ENCODE peak calls at places on chromosomes 11 and 22, in six cellular contexts. K is SK-N-SH, I is esophagus muscularis mucosa, M is ovary, W is tibial nerve, H is K562. V is an unnamed sample.
A peak's percentile ranks its signal among the peaks of the same experiment; 100 is the strongest.

GRCh38 chr22:25006354-25006753 is 53.8 kb downstream of the KIAA1671 start:
- DNase-seq in K (no peak), I (no peak), M (no peak), W (no peak), H (no peak), V (no peak)

GRCh38 chr22:50673231-50674126 is 856 bp downstream of the SHANK3 start:
- DNase-seq in K (peak; percentile 62), I (peak; percentile 80), M (no peak), W (no peak), H (peak; percentile 24), V (no peak)

GRCh38 chr22:48750282-48750681 is 1077.4 kb downstream of the BRD1 start:
- DNase-seq in K (no peak), I (peak; percentile 50), M (no peak), W (no peak), H (no peak), V (no peak)

GRCh38 chr11:103091441-103091809 is 535 bp downstream of the DCUN1D5 start:
- DNase-seq in K (peak; percentile 61), I (no peak), M (peak; percentile 51), W (no peak), H (no peak), V (peak; percentile 87)

GRCh38 chr11:15053201-15053685 is 20.1 kb upstream of the CALCB start:
- DNase-seq in K (no peak), I (no peak), M (no peak), W (no peak), H (no peak), V (no peak)

GRCh38 chr22:17980638-17981051 is 43.7 kb downstream of the MICAL3 start:
- DNase-seq in K (peak; percentile 63), I (no peak), M (no peak), W (peak; percentile 20), H (peak; percentile 90), V (peak; percentile 27)

GRCh38 chr11:71500601-71501021 is 26.5 kb upstream of the KRTAP5-7 start:
- DNase-seq in K (peak; percentile 77), I (no peak), M (no peak), W (no peak), H (no peak), V (no peak)

GRCh38 chr11:2348986-2349385 is 28.1 kb upstream of the CD81 start:
- DNase-seq in K (no peak), I (no peak), M (no peak), W (no peak), H (no peak), V (no peak)

GRCh38 chr22:29079218-29079901 is 6.5 kb downstream of the KREMEN1 start:
- DNase-seq in K (no peak), I (no peak), M (no peak), W (no peak), H (no peak), V (no peak)

GRCh38 chr22:42912049-42912448 is 55.0 kb upstream of the ARFGAP3 start:
- DNase-seq in K (no peak), I (no peak), M (no peak), W (no peak), H (no peak), V (no peak)

GRCh38 chr22:35072939-35073338 is 7.0 kb downstream of the ISX start:
- DNase-seq in K (no peak), I (no peak), M (no peak), W (no peak), H (no peak), V (no peak)

GRCh38 chr11:2272946-2273280 is 2.5 kb upstream of the ASCL2 start:
- DNase-seq in K (no peak), I (peak; percentile 85), M (peak; percentile 13), W (no peak), H (no peak), V (no peak)

GRCh38 chr11:64836448-64837072 is 7.9 kb downstream of the CDC42BPG start:
- DNase-seq in K (no peak), I (no peak), M (no peak), W (no peak), H (no peak), V (peak; percentile 71)

GRCh38 chr11:119591836-119592310 is 137.1 kb downstream of the NECTIN1 start:
- DNase-seq in K (no peak), I (no peak), M (no peak), W (no peak), H (no peak), V (no peak)

GRCh38 chr22:33747576-33748180 is 172.6 kb downstream of the LARGE1 start:
- DNase-seq in K (peak; percentile 18), I (no peak), M (no peak), W (no peak), H (no peak), V (no peak)

GRCh38 chr22:28736296-28737155 is 5.1 kb downstream of the CHEK2 start:
- DNase-seq in K (no peak), I (no peak), M (no peak), W (no peak), H (no peak), V (no peak)

GRCh38 chr11:16881074-16881709 is 133.0 kb downstream of the PLEKHA7 start:
- DNase-seq in K (no peak), I (no peak), M (peak; percentile 78), W (no peak), H (peak; percentile 35), V (peak; percentile 84)

GRCh38 chr22:45537734-45538181 is 35.1 kb downstream of the FBLN1 start:
- DNase-seq in K (peak; percentile 66), I (no peak), M (peak; percentile 72), W (peak; percentile 38), H (no peak), V (no peak)

GRCh38 chr11:7208391-7208790 is 43.3 kb upstream of the SYT9 start:
- DNase-seq in K (no peak), I (no peak), M (no peak), W (no peak), H (no peak), V (no peak)

GRCh38 chr11:72844356-72844755 is 30.1 kb downstream of the ATG16L2 start:
- DNase-seq in K (no peak), I (no peak), M (no peak), W (no peak), H (no peak), V (no peak)

GRCh38 chr11:108235633-108236032 is 12.8 kb downstream of the ATM start:
- DNase-seq in K (no peak), I (no peak), M (no peak), W (no peak), H (no peak), V (no peak)

GRCh38 chr11:32500001-32500400 is 64.7 kb upstream of the WT1 start:
- DNase-seq in K (no peak), I (no peak), M (peak; percentile 85), W (no peak), H (no peak), V (no peak)

GRCh38 chr22:46833228-46833627 is 70.8 kb downstream of the TBC1D22A start:
- DNase-seq in K (no peak), I (no peak), M (no peak), W (no peak), H (no peak), V (no peak)

DNA sequence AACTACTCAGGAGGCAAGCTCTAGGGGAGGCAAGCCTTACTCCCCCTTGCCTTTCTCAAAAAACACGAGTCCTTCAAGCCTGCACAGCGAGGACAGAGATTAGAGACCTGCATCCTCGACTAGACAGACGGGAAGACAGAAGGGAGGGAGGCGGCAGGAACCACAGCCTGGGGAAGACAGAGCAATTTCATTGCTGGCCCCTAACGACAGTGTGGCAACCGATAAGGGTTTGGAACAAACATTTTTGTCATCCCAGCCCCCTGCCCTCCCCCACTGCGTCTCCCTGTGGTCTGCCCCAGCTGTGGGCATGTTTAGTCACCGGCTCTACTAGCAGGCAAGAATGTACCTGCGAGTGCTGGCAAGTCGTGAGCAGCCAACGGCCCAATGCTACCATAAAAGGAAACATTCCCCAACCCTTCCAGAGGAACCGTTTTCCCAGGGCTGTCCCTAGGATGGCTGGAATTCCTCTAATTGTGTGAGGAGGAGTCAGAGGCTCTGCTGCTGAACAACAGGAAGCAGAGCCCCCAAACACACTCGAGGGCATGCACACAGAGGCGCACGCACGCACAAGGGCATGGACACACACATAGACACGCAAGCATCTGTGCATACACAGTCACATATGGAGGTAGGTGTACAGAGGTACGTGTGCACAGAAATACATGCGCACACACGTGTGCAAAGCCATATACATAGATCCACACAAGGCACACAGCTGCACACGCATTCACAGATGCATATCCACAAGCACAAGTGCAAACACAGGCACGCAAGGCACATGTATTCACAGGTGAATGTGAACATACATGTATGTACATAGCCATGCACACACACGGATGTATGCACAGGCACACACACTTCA is 58.3 kb downstream of the MYH9 start:
- DNase-seq in K (peak; percentile 58), I (no peak), M (peak; percentile 73), W (no peak), H (peak; percentile 56), V (no peak)
- TF ChIP-seq EP300 in K (no peak), I (peak; percentile 76), M (peak; percentile 37), W (peak; percentile 51), H (no peak), V (no peak)

DNA sequence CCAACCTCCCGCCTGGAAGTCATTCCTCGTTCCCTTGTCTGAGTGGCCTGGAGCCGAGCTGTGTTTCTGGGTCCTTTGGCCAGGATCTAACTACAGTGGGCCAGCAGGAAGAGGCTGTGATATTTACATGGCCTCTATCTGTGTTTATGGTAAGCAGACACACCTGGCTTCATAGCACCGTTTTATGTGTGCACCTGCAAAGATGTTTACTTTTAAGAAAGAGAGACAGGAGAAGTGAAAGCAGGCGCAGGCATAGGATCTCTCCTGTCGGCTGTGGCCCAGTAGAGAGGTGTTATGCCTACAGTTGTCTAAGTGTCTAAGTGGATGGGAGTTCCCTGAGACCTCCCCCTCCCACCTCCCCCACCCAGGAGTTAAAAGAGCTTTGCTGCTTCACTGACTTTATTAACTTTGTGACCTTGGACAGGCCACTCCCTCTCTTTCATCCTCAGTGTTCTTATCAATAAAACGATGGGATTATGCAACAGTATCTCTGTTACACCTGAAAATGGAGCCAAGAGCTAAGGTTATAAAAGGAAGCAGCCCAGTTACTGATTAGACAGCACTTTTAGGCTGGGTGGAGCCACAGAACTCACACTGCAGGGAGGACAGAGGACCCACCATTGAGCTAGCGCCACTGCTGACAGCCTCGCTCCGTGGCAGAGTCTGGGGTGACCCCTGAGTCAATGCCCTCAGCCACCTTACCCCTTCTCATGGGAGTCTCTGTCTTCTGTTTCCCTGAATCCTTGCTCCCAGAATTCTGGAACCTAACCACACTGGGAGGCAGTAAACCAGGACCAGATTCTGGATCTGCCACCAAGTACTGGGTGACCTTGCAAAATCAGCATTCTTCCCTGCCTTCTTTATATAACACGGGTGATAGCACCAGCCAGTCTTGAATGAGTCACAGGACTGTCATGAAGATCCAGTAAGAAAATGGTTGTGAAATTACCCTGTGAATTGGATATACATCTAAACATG is 22.0 kb downstream of the ST14 start:
- DNase-seq in K (no peak), I (no peak), M (no peak), W (no peak), H (no peak), V (no peak)
- H3K4me3 ChIP-seq in K (no peak overlapping the region), I (no peak overlapping the region), M (no peak overlapping the region), W (no peak overlapping the region), H (no peak overlapping the region), V (no peak overlapping the region)

DNA sequence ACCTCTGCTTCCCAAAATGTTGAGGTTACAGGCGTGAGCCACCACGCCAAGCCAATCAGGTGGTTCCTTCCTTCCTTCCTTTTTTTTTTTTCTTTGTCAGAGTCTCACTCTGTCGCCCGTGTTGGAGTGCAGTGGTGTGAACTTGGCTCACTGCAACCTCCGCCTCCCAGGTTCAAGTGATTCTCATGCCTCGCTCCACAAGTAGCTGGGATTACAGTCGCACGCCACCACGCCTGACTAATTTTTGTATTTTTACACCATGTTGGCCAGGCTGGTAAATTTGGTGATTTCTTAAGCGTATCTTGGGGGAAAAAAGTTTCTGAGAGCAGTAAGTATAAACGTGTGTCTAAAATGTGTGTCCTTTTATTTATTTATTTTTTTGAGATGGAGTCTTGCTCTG is 18.2 kb upstream of the SPINDOC start:
- DNase-seq in K (no peak), I (no peak), M (no peak), W (no peak), H (no peak), V (no peak)
- H3K9me3 ChIP-seq in K (no peaks in the 10 kb centered on the region), I (peaks cover 17% of the 10 kb centered on the region), M (no peaks in the 10 kb centered on the region), W (peaks cover 23% of the 10 kb centered on the region), H (peaks cover 4% of the 10 kb centered on the region), V (peaks cover 18% of the 10 kb centered on the region)

GRCh38 chr22:40396882-40397281 is 26.5 kb downstream of the SGSM3 start:
- DNase-seq in K (peak; percentile 75), I (no peak), M (no peak), W (no peak), H (no peak), V (no peak)
- TF ChIP-seq EP300 in K (no peak), I (no peak), M (no peak), W (no peak), H (no peak), V (no peak)